ENCODE peak calls at places on chromosomes 1 and 21, in eight cellular contexts. F is neural crest cell, L is cardiac muscle cell, V is left ventricle myocardium superior, E is kidney glomerular epithelial cell, O is MM.1S, W is HTR-8/SVneo, B is AG09319. P is an unnamed sample.

GRCh38 chr21:46191257-46191685 is 7.0 kb upstream of the SPATC1L start:
- DNase-seq in V (peak), B (peak), W (peak), O (no peak), F (no peak), L (no peak), E (peak), P (peak)

GRCh38 chr1:160096491-160097116 is 1.8 kb downstream of the IGSF8 start:
- DNase-seq in W (no peak), F (no peak), L (no peak), E (no peak), V (no peak), B (no peak), O (no peak), P (no peak)

GRCh38 chr21:14491269-14491681 is 54.8 kb downstream of the SAMSN1 start:
- DNase-seq in W (no peak), B (no peak), V (no peak), F (no peak), O (no peak), E (no peak), L (no peak), P (no peak)

GRCh38 chr21:34728479-34728878 is 59.7 kb downstream of the CLIC6 start:
- DNase-seq in V (no peak), B (no peak), E (no peak), L (no peak), O (no peak), W (no peak), F (no peak), P (no peak)

GRCh38 chr1:231357831-231358354 is 19.8 kb downstream of the SPRTN start:
- DNase-seq in O (peak), F (peak), B (peak), W (peak), V (no peak), E (peak), L (peak), P (peak)

GRCh38 chr1:221576268-221576667 is 165.6 kb downstream of the DUSP10 start:
- DNase-seq in E (peak), L (no peak), V (no peak), O (peak), B (no peak), W (peak), F (no peak), P (no peak)

GRCh38 chr1:100868364-100868995 is 26.2 kb downstream of the EXTL2 start:
- DNase-seq in O (peak), L (peak), W (no peak), E (peak), B (peak), V (no peak), F (no peak), P (no peak)

GRCh38 chr1:18557621-18558465 is 72.8 kb upstream of the PAX7 start:
- DNase-seq in L (peak), V (no peak), F (peak), B (no peak), E (peak), O (no peak), W (no peak), P (no peak)

GRCh38 chr1:13652238-13652637 is 47.8 kb upstream of the PRDM2 start:
- DNase-seq in L (no peak), V (no peak), E (no peak), B (no peak), F (no peak), W (no peak), O (no peak), P (no peak)

GRCh38 chr1:19665456-19666138 is 922 bp downstream of the HTR6 start:
- DNase-seq in B (no peak), W (no peak), L (no peak), O (no peak), F (no peak), V (no peak), E (no peak), P (no peak)

GRCh38 chr1:170247751-170248521 is 102.2 kb downstream of the NTMT2 start:
- DNase-seq in O (peak), L (peak), B (no peak), F (no peak), V (no peak), E (peak), W (no peak), P (peak)

P was measured in stromal cell of bone marrow.